ENCODE peak calls at places on chromosomes 7 and 10, in five cellular contexts. One of them, this sample, is unnamed. For H3K36me3 and H3K4me1, the result is how much of the 10 kb centered on the place peaks cover.

GRCh38 chr7:156739596-156739995 is 99.0 kb downstream of the RNF32 start:
- DNase-seq in IMR-90: no peak
- DNase-seq in uterus: no peak
- DNase-seq in heart left ventricle: no peak
- DNase-seq in stomach: no peak
- DNase-seq in this sample: no peak

GRCh38 chr7:15007507-15007906 is 105.0 kb upstream of the DGKB start:
- DNase-seq in IMR-90: no peak
- DNase-seq in uterus: no peak
- DNase-seq in heart left ventricle: no peak
- DNase-seq in stomach: no peak
- DNase-seq in this sample: no peak

GRCh38 chr7:138752568-138753518 is 45.0 kb upstream of the TMEM213 start:
- DNase-seq in IMR-90: peak
- DNase-seq in uterus: peak
- DNase-seq in heart left ventricle: peak
- DNase-seq in stomach: peak
- DNase-seq in this sample: peak

GRCh38 chr7:65907501-65908198 is 34.8 kb downstream of the VKORC1L1 start:
- DNase-seq in IMR-90: no peak
- DNase-seq in uterus: no peak
- DNase-seq in heart left ventricle: no peak
- DNase-seq in stomach: no peak
- DNase-seq in this sample: no peak

GRCh38 chr10:58373446-58373834 is 11.8 kb upstream of the TFAM start:
- DNase-seq in IMR-90: no peak
- DNase-seq in uterus: no peak
- DNase-seq in heart left ventricle: no peak
- DNase-seq in stomach: no peak
- DNase-seq in this sample: no peak

GRCh38 chr10:51786684-51787035 is 87.3 kb upstream of the CSTF2T start:
- DNase-seq in IMR-90: peak
- DNase-seq in uterus: no peak
- DNase-seq in heart left ventricle: no peak
- DNase-seq in stomach: no peak
- DNase-seq in this sample: no peak

GRCh38 chr7:107304636-107305035 is 135.8 kb downstream of the HBP1 start:
- DNase-seq in IMR-90: no peak
- DNase-seq in uterus: no peak
- DNase-seq in heart left ventricle: no peak
- DNase-seq in stomach: no peak
- DNase-seq in this sample: no peak

GRCh38 chr7:36021917-36022550 is 131.0 kb upstream of the EEPD1 start:
- DNase-seq in IMR-90: no peak
- DNase-seq in uterus: no peak
- DNase-seq in heart left ventricle: no peak
- DNase-seq in stomach: no peak
- DNase-seq in this sample: no peak

GRCh38 chr7:77940647-77941046 is 142.1 kb downstream of the PHTF2 start:
- DNase-seq in IMR-90: peak
- DNase-seq in uterus: no peak
- DNase-seq in heart left ventricle: no peak
- DNase-seq in stomach: no peak
- DNase-seq in this sample: no peak

GRCh38 chr7:28409716-28410627 is 2.3 kb upstream of the CREB5 start:
- DNase-seq in IMR-90: peak
- DNase-seq in uterus: peak
- DNase-seq in heart left ventricle: peak
- DNase-seq in stomach: peak
- DNase-seq in this sample: no peak

GRCh38 chr10:77311186-77311585 is 326.4 kb downstream of the KCNMA1 start:
- DNase-seq in IMR-90: no peak
- DNase-seq in uterus: no peak
- DNase-seq in heart left ventricle: no peak
- DNase-seq in stomach: no peak
- DNase-seq in this sample: no peak

GRCh38 chr10:1368772-1369171 is 312.6 kb downstream of the WDR37 start:
- DNase-seq in IMR-90: no peak
- DNase-seq in uterus: no peak
- DNase-seq in heart left ventricle: no peak
- DNase-seq in stomach: peak
- DNase-seq in this sample: peak

GRCh38 chr7:35185908-35186731 is 67.8 kb downstream of the TBX20 start:
- DNase-seq in IMR-90: peak
- DNase-seq in uterus: no peak
- DNase-seq in heart left ventricle: peak
- DNase-seq in stomach: no peak
- DNase-seq in this sample: no peak

GRCh38 chr7:34057956-34058355 is 152.6 kb downstream of the BMPER start:
- DNase-seq in IMR-90: no peak
- DNase-seq in uterus: no peak
- DNase-seq in heart left ventricle: no peak
- DNase-seq in stomach: no peak
- DNase-seq in this sample: no peak

GRCh38 chr7:26046150-26046549 is 105.8 kb upstream of the NFE2L3 start:
- DNase-seq in IMR-90: no peak
- DNase-seq in uterus: no peak
- DNase-seq in heart left ventricle: no peak
- DNase-seq in stomach: peak
- DNase-seq in this sample: no peak

GRCh38 chr10:70293169-70293813 is 9.5 kb upstream of the NPFFR1 start:
- DNase-seq in IMR-90: no peak
- DNase-seq in uterus: no peak
- DNase-seq in heart left ventricle: no peak
- DNase-seq in stomach: no peak
- DNase-seq in this sample: no peak

DNA sequence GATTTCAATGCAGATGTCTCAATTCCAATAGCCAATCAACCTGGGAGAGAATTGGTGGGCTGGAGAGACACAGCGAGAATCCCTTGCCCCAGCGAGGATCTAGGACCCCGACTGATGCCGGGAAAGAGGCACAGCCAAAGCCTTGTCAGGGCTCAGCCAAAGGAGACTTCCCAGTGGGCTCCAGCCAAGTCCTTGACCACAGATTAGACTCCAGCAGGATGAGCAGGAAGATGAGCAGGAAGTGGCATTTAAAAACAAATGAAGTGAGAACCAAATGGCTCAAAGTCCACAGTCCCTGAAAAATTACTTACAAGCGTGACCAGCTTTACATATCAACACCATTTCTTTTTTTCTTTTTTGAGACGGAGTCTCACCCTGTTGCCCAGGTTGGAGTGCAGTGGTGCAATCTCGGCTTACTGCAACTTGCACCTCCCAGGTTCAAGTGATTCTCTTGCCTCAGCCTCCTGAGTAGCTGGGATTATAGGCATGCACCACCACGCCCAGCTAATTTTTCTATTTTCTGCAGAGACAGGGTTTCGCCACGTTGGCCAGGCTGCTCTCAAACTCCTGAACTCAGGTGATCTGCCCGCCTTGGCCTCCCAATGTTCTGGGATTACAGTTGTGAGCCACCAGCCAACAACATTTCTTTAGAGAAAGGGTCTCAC is 40.2 kb downstream of the CTBP2 start:
- DNase-seq in IMR-90: peak
- DNase-seq in uterus: no peak
- DNase-seq in heart left ventricle: no peak
- DNase-seq in stomach: no peak
- DNase-seq in this sample: no peak
- H3K36me3 ChIP-seq in IMR-90: under half
- H3K36me3 ChIP-seq in uterus: under half
- H3K36me3 ChIP-seq in heart left ventricle: under half
- H3K36me3 ChIP-seq in stomach: under half
- H3K36me3 ChIP-seq in this sample: under half

GRCh38 chr10:17644485-17644964 is 574 bp downstream of the STAM start:
- DNase-seq in IMR-90: peak
- DNase-seq in uterus: no peak
- DNase-seq in heart left ventricle: no peak
- DNase-seq in stomach: no peak
- DNase-seq in this sample: no peak

GRCh38 chr10:17643339-17643754 is 604 bp upstream of the STAM start:
- DNase-seq in IMR-90: peak
- DNase-seq in uterus: no peak
- DNase-seq in heart left ventricle: peak
- DNase-seq in stomach: peak
- DNase-seq in this sample: no peak

GRCh38 chr10:17645591-17646345 is 1.8 kb downstream of the STAM start:
- DNase-seq in IMR-90: peak
- DNase-seq in uterus: no peak
- DNase-seq in heart left ventricle: no peak
- DNase-seq in stomach: no peak
- DNase-seq in this sample: no peak

GRCh38 chr10:17647316-17647715 is 3.4 kb downstream of the STAM start:
- DNase-seq in IMR-90: no peak
- DNase-seq in uterus: no peak
- DNase-seq in heart left ventricle: no peak
- DNase-seq in stomach: peak
- DNase-seq in this sample: no peak

GRCh38 chr10:17643755-17644484 is at the start of gene STAM:
- DNase-seq in IMR-90: peak
- DNase-seq in uterus: peak
- DNase-seq in heart left ventricle: peak
- DNase-seq in stomach: peak
- DNase-seq in this sample: peak
- TF ChIP-seq POLR2A in IMR-90: peak
- TF ChIP-seq POLR2A in uterus: peak
- TF ChIP-seq POLR2A in heart left ventricle: peak
- TF ChIP-seq POLR2A in stomach: no peak
- TF ChIP-seq POLR2A in this sample: peak

GRCh38 chr7:2823124-2823523 is 21.0 kb downstream of the GNA12 start:
- DNase-seq in IMR-90: no peak
- DNase-seq in uterus: no peak
- DNase-seq in heart left ventricle: peak
- DNase-seq in stomach: no peak
- DNase-seq in this sample: no peak

GRCh38 chr7:2826806-2827205 is 17.3 kb downstream of the GNA12 start:
- DNase-seq in IMR-90: no peak
- DNase-seq in uterus: no peak
- DNase-seq in heart left ventricle: no peak
- DNase-seq in stomach: no peak
- DNase-seq in this sample: no peak

GRCh38 chr7:2824026-2824677 is 20.0 kb downstream of the GNA12 start:
- DNase-seq in IMR-90: no peak
- DNase-seq in uterus: no peak
- DNase-seq in heart left ventricle: no peak
- DNase-seq in stomach: no peak
- DNase-seq in this sample: no peak

GRCh38 chr7:2825595-2826227 is 18.4 kb downstream of the GNA12 start:
- DNase-seq in IMR-90: peak
- DNase-seq in uterus: no peak
- DNase-seq in heart left ventricle: no peak
- DNase-seq in stomach: no peak
- DNase-seq in this sample: no peak

DNA sequence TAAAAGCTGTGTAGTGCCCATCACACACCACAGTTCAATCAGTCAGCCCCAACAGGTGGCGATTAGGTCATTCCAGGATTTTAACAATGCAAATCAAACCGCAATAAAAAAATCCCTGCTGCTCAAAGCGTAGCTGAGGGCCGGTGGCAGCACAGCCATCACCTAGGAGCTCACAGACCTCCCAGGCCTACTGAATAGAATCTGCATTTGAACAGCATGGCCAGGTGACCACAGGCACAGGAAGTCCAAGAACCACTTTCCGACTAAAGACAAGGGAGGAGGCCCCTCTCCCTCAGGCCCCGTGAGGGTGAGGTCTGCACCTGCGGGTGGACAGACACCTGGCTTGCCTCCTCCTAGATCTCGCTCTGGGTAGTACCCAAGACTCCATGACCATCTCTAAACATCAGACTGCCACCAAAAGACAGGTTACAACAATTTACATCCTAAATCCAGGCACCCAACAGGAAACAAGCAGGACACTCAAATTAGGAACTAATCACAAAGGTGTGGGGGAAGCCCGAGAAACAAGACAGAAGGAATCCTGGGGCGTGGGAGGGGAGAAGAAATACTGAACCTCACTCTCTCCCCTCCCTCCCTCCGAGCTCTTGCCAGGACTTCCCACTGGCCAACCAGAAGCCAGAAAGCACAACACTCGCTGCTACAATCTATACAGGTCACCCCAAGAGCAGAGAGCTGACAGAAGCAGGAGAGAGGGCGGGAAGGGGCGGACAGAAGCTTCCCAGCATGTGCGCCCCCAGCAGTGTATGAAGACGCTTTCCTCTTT is 19.2 kb downstream of the GNA12 start:
- DNase-seq in IMR-90: peak
- DNase-seq in uterus: no peak
- DNase-seq in heart left ventricle: no peak
- DNase-seq in stomach: no peak
- DNase-seq in this sample: peak
- H3K4me1 ChIP-seq in IMR-90: half or more
- H3K4me1 ChIP-seq in uterus: under half
- H3K4me1 ChIP-seq in heart left ventricle: under half
- H3K4me1 ChIP-seq in stomach: under half
- H3K4me1 ChIP-seq in this sample: under half

DNA sequence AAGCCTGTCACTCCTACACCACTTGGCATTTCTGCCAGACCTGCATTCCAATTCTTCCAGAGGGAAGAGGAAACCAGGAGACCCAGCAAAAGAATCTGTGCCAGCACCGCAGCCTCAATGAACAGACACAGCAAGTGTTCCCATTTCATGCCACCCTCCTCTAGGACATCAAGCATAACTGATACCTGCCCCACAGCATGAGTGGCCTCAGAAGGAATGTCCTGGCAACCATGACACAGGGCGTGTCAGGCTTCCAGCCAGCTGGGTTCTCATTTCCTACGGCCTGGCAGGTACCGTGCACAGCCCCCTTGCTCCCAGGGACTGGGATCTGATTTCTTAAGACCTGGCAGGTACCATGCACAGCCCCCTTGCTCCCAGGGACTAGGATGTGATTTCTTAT is 7.8 kb downstream of the MAD1L1 start:
- DNase-seq in IMR-90: no peak
- DNase-seq in uterus: no peak
- DNase-seq in heart left ventricle: no peak
- DNase-seq in stomach: no peak
- DNase-seq in this sample: no peak
- H3K36me3 ChIP-seq in IMR-90: half or more
- H3K36me3 ChIP-seq in uterus: under half
- H3K36me3 ChIP-seq in heart left ventricle: under half
- H3K36me3 ChIP-seq in stomach: half or more
- H3K36me3 ChIP-seq in this sample: under half